ENCODE peak calls at places on chromosome 1, in five cellular contexts. M, H, K, X and G are unnamed samples.

GRCh38 chr1:46555081-46555432 is 3.6 kb upstream of the KNCN start:
- DNase-seq in M (no peak), H (no peak), K (no peak), X (no peak), G (no peak)

GRCh38 chr1:218571515-218571914 is 226.4 kb downstream of the TGFB2 start:
- DNase-seq in M (no peak), H (no peak), K (no peak), X (no peak), G (no peak)

GRCh38 chr1:230858918-230859819 is 9.2 kb downstream of the C1orf198 start:
- DNase-seq in M (peak; percentile 60), H (no peak), K (no peak), X (peak; percentile 43), G (no peak)

GRCh38 chr1:224700915-224701531 is 84.9 kb downstream of the CNIH3 start:
- DNase-seq in M (no peak), H (peak; percentile 49), K (no peak), X (peak; percentile 25), G (no peak)

GRCh38 chr1:174682419-174683008 is 234.8 kb downstream of the GPR52 start:
- DNase-seq in M (peak; percentile 35), H (no peak), K (peak; percentile 11), X (peak; percentile 82), G (no peak)

GRCh38 chr1:221725683-221726330 is 16.1 kb downstream of the DUSP10 start:
- DNase-seq in M (peak; percentile 55), H (peak; percentile 82), K (no peak), X (peak; percentile 54), G (no peak)

GRCh38 chr1:32619701-32620485 is 30.5 kb downstream of the ZBTB8OS start:
- DNase-seq in M (no peak), H (peak; percentile 37), K (no peak), X (peak; percentile 54), G (no peak)

GRCh38 chr1:1004780-1005697 is 5.1 kb upstream of the HES4 start:
- DNase-seq in M (no peak), H (no peak), K (no peak), X (peak; percentile 60), G (no peak)

GRCh38 chr1:12180315-12180714 is 13.5 kb downstream of the TNFRSF1B start:
- DNase-seq in M (no peak), H (no peak), K (no peak), X (no peak), G (no peak)

DNA sequence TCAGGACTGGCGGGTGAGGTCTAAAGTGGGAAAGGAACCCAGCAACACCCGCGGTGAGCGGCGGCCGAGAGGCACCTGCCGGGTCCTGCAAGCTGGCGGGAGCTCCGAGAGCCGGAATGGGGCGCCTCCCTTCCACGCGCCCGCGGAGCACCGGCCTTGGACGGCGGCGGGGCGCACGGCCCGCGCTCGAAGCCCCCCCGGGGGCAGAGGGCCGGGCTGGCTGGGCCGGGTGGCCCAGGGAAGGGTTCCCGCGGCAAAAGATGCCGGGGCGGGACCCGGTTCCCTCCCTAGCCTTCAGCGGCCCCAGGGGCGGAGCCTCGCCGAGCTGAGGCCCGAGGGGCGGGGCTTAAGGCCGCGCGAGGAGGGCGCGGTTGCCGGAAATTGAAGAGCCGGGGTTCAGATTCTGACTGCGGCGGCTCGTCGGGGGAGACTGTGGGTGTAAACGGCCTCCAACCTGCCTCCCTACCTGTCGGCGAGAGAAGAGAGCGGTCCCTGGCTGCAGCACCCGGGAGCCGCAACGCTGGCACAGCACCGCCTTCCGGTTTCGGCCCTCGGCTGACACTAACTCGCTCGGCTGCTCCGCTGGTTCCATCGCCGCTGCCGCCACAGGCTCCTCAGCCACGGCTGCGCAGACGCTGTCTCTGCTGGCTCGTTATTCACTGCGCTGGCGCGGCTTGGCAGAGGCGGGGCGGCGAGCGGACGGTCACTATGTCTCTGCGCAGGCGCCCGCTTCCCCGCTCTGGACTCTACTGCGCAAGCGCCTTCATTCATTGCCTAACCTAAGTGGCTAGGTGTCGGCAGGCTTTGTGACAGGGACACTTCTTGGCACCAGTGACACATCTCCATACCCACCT is at the start of gene RABIF:
- DNase-seq in M (peak; percentile 92), H (peak; percentile 98), K (peak; percentile 60), X (peak; percentile 94), G (peak; percentile 48)
- TF ChIP-seq CTCF in M (peak; percentile 11), H (no peak), K (peak; percentile 35), X (peak; percentile 26), G (no peak)

DNA sequence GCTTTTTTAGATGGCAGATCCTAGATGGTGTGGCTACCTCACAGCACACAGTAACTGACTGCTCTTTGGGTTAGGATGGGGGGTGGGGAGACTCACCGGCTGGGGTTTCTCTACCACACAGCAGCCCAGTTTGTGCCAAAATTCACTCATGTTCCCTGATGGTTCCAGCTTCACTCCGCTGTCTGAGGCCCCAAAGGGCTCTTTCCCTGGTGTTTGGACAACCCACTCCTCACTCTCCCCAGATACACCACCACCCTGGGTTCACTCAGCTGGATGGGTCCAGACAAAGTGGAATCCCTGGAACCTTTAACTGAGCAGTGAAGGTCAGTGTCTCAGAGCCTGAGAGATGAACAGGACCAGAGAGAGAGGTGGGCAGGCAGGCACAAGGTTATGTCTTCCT is 3.8 kb downstream of the CDC42SE1 start:
- DNase-seq in M (no peak), H (no peak), K (no peak), X (no peak), G (no peak)
- H3K4me3 ChIP-seq in M (no peak overlapping the region), H (no peak overlapping the region), K (no peak overlapping the region), X (no peak overlapping the region), G (no peak overlapping the region)

DNA sequence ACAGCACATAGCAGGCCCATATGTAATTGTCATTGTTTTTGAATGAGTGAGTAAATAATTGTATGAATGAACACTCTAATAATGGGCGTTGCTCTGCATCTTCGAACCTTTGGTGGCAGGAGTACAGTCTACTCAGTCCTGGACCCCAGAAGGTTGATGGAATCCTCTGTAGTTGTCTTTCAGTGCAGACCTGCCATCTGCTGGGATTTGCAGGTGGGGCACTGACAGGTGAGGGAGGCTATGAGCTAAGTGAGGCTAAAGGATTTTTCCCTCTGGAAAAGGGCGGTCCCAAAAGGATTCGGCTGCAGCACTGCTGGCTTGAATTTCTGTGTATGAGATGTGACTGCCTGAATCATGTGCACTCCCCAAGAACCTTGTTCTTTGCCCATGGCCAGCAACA is 53.4 kb downstream of the PLXNA2 start:
- DNase-seq in M (no peak), H (no peak), K (no peak), X (no peak), G (no peak)
- TF ChIP-seq CTCF in M (no peak), H (no peak), K (no peak), X (no peak), G (no peak)

GRCh38 chr1:155650231-155650757 is 38.3 kb downstream of the YY1AP1 start:
- DNase-seq in M (no peak), H (no peak), K (no peak), X (no peak), G (no peak)

GRCh38 chr1:155649689-155650088 is 38.9 kb downstream of the YY1AP1 start:
- DNase-seq in M (no peak), H (no peak), K (no peak), X (no peak), G (no peak)

GRCh38 chr1:155651861-155652661 is 36.5 kb downstream of the YY1AP1 start:
- DNase-seq in M (no peak), H (peak; percentile 78), K (no peak), X (no peak), G (no peak)

GRCh38 chr1:155648207-155649147 is 38.5 kb downstream of the MSTO1 start:
- DNase-seq in M (peak; percentile 80), H (peak; percentile 93), K (peak; percentile 79), X (peak; percentile 98), G (peak; percentile 80)

DNA sequence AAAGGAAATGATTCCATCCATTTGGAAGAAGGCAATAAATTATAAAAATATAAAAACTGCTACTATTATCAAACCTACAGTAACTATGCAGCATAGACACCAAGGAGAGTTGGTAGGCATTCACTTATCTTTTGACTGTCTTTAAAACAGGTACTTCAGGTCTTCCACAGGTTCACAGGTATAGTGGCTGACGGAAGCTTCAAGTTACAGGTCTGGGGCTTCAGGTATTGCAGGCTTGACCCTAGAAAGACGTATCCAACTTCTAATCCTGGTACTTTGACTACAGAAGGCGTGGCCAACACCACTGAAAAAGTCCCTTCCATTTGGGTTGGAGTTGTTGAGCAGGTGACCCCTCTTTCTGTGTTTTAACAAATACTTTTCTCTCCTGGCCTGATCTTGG is 35.6 kb downstream of the YY1AP1 start:
- DNase-seq in M (no peak), H (peak; percentile 37), K (no peak), X (no peak), G (no peak)
- H3K4me3 ChIP-seq in M (no peak overlapping the region), H (no peak overlapping the region), K (no peak overlapping the region), X (no peak overlapping the region), G (no peak overlapping the region)

GRCh38 chr1:243547906-243548305 is 292.1 kb downstream of the SDCCAG8 start:
- DNase-seq in M (no peak), H (no peak), K (no peak), X (no peak), G (no peak)

GRCh38 chr1:243539636-243540035 is 283.8 kb downstream of the SDCCAG8 start:
- DNase-seq in M (no peak), H (no peak), K (no peak), X (peak; percentile 9), G (no peak)

GRCh38 chr1:243543501-243543900 is 287.7 kb downstream of the SDCCAG8 start:
- DNase-seq in M (no peak), H (no peak), K (no peak), X (no peak), G (no peak)

GRCh38 chr1:243548516-243548915 is 292.7 kb downstream of the SDCCAG8 start:
- DNase-seq in M (no peak), H (no peak), K (no peak), X (peak; percentile 10), G (no peak)

DNA sequence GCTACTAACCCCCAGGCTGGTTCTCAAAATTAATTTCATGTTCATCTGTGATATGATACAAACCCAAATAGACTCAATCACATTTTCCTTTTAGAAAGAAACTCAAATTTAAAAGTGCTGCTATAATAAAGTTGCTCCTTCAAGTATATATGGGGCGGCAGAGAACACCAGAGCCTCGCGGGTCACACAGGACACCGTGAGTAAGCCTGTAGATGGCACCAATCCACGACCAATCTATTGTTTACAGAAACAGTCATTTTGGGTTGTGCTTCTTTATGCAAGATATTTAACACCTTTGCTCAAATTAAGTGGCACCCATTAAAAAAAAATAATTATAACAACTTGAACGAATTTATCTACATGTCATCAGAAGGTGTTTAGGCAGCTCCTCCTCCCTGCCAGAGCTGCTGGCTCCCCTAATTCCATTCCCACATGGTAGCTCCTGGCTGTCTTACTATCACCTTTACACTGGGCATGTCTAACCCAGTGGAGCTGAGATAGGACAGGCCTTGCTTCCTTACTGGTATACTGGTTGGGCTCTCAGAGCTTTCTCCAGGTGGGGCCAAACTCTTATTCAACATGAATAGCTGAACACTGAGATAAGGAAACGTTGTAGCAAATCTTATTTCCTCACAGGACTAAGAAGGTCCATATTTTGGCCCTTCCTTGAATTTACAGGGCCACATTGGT is 287.0 kb downstream of the SDCCAG8 start:
- DNase-seq in M (no peak), H (peak; percentile 46), K (no peak), X (peak; percentile 7), G (no peak)
- TF ChIP-seq CTCF in M (no peak), H (peak; percentile 42), K (no peak), X (no peak), G (no peak)

DNA sequence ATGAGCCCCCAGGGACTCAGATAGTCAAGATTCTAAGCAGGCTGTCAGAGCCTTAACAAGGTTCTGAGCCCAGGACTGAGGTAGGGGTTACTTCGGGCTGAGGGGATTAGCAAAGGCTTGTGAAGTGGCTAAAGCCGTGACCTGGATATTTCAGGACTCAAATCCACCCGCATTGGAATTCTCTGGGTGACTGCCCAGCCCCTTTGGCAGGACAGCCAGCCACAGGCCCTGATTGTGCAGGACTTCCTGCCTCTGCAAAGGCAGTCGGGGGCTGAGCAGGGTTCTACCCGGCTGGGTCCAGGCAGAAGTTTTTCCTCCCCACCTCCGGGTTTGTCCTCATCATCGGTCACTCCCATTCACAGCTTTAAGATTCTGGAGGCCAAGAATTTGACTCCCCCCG is at the start of gene PLA2G5:
- DNase-seq in M (no peak), H (no peak), K (peak; percentile 11), X (peak; percentile 52), G (no peak)
- H3K4me3 ChIP-seq in M (no peak within 1 kb of the TSS), H (no peak within 1 kb of the TSS), K (no peak within 1 kb of the TSS), X (no peak within 1 kb of the TSS), G (no peak within 1 kb of the TSS)